ENCODE peak calls at places on chromosomes 16 and 17, in eight cellular contexts. C is A549; Y is cardiac muscle cell; O is prostate gland; E is epithelial cell of esophagus; P is effector memory CD4-positive, alpha-beta T cell; T is hepatocyte; J is AG04450. V is an unnamed sample.

GRCh38 chr17:2598166-2598565 is 4.7 kb downstream of the PAFAH1B1 start:
- DNase-seq in C (no peak), Y (peak; percentile 68), O (no peak), E (peak; percentile 45), P (no peak), T (no peak), J (no peak), V (no peak)

GRCh38 chr17:28720247-28720996 is 637 bp downstream of the RPL23A start:
- DNase-seq in C (no peak), Y (no peak), O (no peak), E (no peak), P (no peak), T (no peak), J (no peak), V (no peak)

GRCh38 chr17:41678411-41678906 is 10.2 kb upstream of the EIF1 start:
- DNase-seq in C (peak; percentile 76), Y (no peak), O (no peak), E (peak; percentile 40), P (no peak), T (no peak), J (no peak), V (no peak)

GRCh38 chr17:69141802-69142472 is at the start of gene ABCA6:
- DNase-seq in C (no peak), Y (peak; percentile 93), O (no peak), E (peak; percentile 36), P (no peak), T (no peak), J (no peak), V (no peak)

GRCh38 chr17:1908699-1909309 is 79.0 kb downstream of the RPA1 start:
- DNase-seq in C (peak; percentile 81), Y (peak; percentile 83), O (peak; percentile 62), E (peak; percentile 78), P (no peak), T (peak; percentile 83), J (peak; percentile 48), V (no peak)

GRCh38 chr16:19127205-19127604 is 13.4 kb downstream of the ITPRIPL2 start:
- DNase-seq in C (no peak), Y (no peak), O (no peak), E (no peak), P (no peak), T (no peak), J (no peak), V (no peak)

GRCh38 chr17:81917565-81918332 is at the start of gene SIRT7:
- DNase-seq in C (peak; percentile 83), Y (peak; percentile 75), O (peak; percentile 64), E (peak; percentile 76), P (peak; percentile 82), T (peak; percentile 91), J (no peak), V (no peak)

GRCh38 chr16:89476811-89477261 is 13.5 kb downstream of the ANKRD11 start:
- DNase-seq in C (no peak), Y (no peak), O (no peak), E (peak; percentile 86), P (no peak), T (no peak), J (no peak), V (no peak)

GRCh38 chr17:44004077-44004760 is at the start of gene NAGS:
- DNase-seq in C (no peak), Y (no peak), O (no peak), E (peak; percentile 42), P (no peak), T (peak; percentile 62), J (no peak), V (no peak)

GRCh38 chr17:16191604-16192003 is 23.7 kb downstream of the NCOR1 start:
- DNase-seq in C (no peak), Y (no peak), O (no peak), E (peak; percentile 54), P (no peak), T (no peak), J (no peak), V (no peak)

GRCh38 chr16:75074920-75075687 is 41.5 kb downstream of the LDHD start:
- DNase-seq in C (no peak), Y (peak; percentile 82), O (no peak), E (no peak), P (peak; percentile 89), T (no peak), J (no peak), V (peak; percentile 90)

GRCh38 chr17:68106085-68106484 is 70.5 kb downstream of the KPNA2 start:
- DNase-seq in C (no peak), Y (no peak), O (no peak), E (no peak), P (no peak), T (no peak), J (no peak), V (no peak)

GRCh38 chr17:6995500-6996255 is at the start of gene ALOX12:
- DNase-seq in C (no peak), Y (peak; percentile 32), O (peak; percentile 45), E (peak; percentile 76), P (no peak), T (no peak), J (no peak), V (no peak)

GRCh38 chr17:29212094-29212631 is 32.0 kb upstream of the MYO18A start:
- DNase-seq in C (no peak), Y (no peak), O (no peak), E (no peak), P (no peak), T (no peak), J (no peak), V (no peak)

GRCh38 chr17:57889892-57890856 is 40.3 kb upstream of the MRPS23 start:
- DNase-seq in C (peak; percentile 72), Y (peak; percentile 88), O (peak; percentile 82), E (peak; percentile 53), P (no peak), T (no peak), J (no peak), V (no peak)

GRCh38 chr16:66899310-66899944 is 19.1 kb downstream of the PDP2 start:
- DNase-seq in C (no peak), Y (peak; percentile 60), O (no peak), E (no peak), P (no peak), T (no peak), J (no peak), V (no peak)

GRCh38 chr17:1231456-1231855 is 38.8 kb upstream of the BHLHA9 start:
- DNase-seq in C (no peak), Y (peak; percentile 28), O (no peak), E (no peak), P (no peak), T (no peak), J (no peak), V (no peak)

DNA sequence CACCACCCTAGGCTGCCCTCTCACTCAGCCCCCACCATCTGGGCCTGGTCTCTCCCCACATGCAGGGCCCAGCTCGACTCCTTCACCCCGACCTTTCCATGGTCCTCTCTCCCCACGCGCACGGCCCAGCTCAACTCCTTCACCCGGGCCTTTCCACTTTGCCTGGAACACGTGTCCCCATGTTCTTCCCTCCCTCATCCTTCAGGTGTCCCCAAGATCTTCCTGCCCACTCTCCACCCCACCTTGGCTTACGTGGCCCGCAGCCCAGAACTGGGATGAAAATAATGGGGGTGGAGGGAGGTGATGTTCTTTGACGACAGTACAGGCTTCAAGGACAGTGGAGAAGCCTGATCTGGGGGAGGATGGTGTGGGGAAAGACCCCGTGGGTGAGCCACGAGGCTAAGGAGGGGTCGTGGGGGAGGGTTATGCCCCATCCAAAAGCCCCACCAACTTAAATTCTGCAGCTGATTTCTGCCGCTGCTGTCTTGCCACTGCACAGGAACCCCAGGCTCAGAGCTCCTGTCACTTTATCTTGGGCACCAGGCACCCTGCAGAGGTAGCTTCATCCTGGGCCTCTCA is 9.9 kb upstream of the MEAK7 start:
- DNase-seq in C (no peak), Y (no peak), O (no peak), E (no peak), P (no peak), T (no peak), J (no peak), V (no peak)
- H3K4me3 ChIP-seq in C (no peak overlapping the region), Y (no peak overlapping the region), O (no peak overlapping the region), E (no peak overlapping the region), P (peak overlapping the region; percentile 7), T (no peak overlapping the region), J (no peak overlapping the region), V (no peak overlapping the region)

GRCh38 chr16:3099395-3099731 is 269 bp upstream of the ZSCAN10 start:
- DNase-seq in C (no peak), Y (no peak), O (no peak), E (no peak), P (no peak), T (no peak), J (no peak), V (no peak)

GRCh38 chr16:3097266-3097665 is 1.8 kb downstream of the ZSCAN10 start:
- DNase-seq in C (no peak), Y (no peak), O (no peak), E (no peak), P (no peak), T (no peak), J (no peak), V (no peak)

GRCh38 chr16:3096362-3096761 is 2.7 kb downstream of the ZSCAN10 start:
- DNase-seq in C (no peak), Y (no peak), O (no peak), E (peak; percentile 26), P (no peak), T (no peak), J (no peak), V (no peak)

GRCh38 chr16:3099732-3100499 is 822 bp upstream of the ZSCAN10 start:
- DNase-seq in C (peak; percentile 92), Y (peak; percentile 93), O (peak; percentile 91), E (peak; percentile 97), P (peak; percentile 90), T (peak; percentile 98), J (peak; percentile 61), V (peak; percentile 70)

GRCh38 chr16:3098459-3099394 is at the start of gene ZSCAN10:
- DNase-seq in C (no peak), Y (no peak), O (no peak), E (no peak), P (no peak), T (no peak), J (no peak), V (no peak)
- H3K4me3 ChIP-seq in C (no peak within 1 kb of the TSS), Y (peak within 1 kb of the TSS; percentile 15), O (no peak within 1 kb of the TSS), E (peak within 1 kb of the TSS; percentile 22), P (peak within 1 kb of the TSS; percentile 13), T (no peak within 1 kb of the TSS), J (peak within 1 kb of the TSS; percentile 41), V (peak within 1 kb of the TSS; percentile 31)

GRCh38 chr17:45430006-45430737 is 2.5 kb downstream of the ARHGAP27 start:
- DNase-seq in C (no peak), Y (no peak), O (no peak), E (no peak), P (no peak), T (no peak), J (no peak), V (no peak)
- H3K4me3 ChIP-seq in C (no peak overlapping the region), Y (no peak overlapping the region), O (peak overlapping the region; percentile 43), E (peak overlapping the region; percentile 66), P (peak overlapping the region; percentile 77), T (no peak overlapping the region), J (no peak overlapping the region), V (peak overlapping the region; percentile 47)

DNA sequence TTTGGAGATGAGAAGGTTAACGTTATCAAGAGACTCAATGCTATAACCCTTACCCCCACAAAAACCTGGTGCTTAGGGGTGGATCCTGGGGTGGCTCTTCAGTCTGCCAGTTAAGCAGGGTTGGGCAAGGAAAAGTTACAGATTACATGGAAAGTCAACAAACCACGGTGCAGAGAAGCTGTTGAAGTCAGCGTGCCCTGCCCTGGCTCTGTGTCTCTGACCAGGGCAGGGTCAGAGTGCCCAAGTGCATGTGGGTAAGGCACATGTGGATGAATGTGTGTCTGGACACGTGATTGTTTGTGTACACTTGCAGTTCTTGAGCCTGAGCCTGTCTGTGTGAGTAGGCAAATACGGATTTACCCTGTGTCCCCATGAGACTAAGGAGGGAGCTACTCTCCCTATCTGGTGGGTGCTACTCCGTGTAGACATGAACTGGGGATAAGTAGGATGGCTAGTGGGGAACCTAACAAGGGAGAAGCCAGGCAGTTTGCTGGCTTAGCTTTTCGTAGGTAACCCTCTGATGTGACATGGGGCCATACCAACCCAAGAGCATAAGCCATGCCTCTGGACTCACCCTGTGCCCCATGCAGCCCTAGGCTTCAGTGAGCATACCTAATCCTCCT is 5.5 kb downstream of the IGFBP4 start:
- DNase-seq in C (peak; percentile 93), Y (no peak), O (no peak), E (no peak), P (no peak), T (peak; percentile 74), J (no peak), V (no peak)
- H3K4me3 ChIP-seq in C (peak overlapping the region; percentile 78), Y (no peak overlapping the region), O (no peak overlapping the region), E (no peak overlapping the region), P (no peak overlapping the region), T (no peak overlapping the region), J (peak overlapping the region; percentile 98), V (no peak overlapping the region)